ENCODE peak calls at places on chromosomes 16 and 17, in five cellular contexts. X is cardiac muscle cell, M is mucosa of descending colon, G is IMR-90, Y is neural progenitor cell. T is an unnamed sample.

GRCh38 chr17:74923538-74924249 is 379 bp upstream of the OTOP2 start:
- DNase-seq in X (peak; percentile 53), M (peak; percentile 73), G (peak; percentile 27), Y (peak; percentile 76), T (peak; percentile 8)

GRCh38 chr16:46650224-46650623 is 29.0 kb upstream of the SHCBP1 start:
- DNase-seq in X (peak; percentile 52), M (no peak), G (peak; percentile 80), Y (no peak), T (peak; percentile 43)

GRCh38 chr16:89890886-89891657 is 17.7 kb downstream of the TCF25 start:
- DNase-seq in X (peak; percentile 71), M (no peak), G (no peak), Y (no peak), T (no peak)

GRCh38 chr16:11792404-11793260 is 4.4 kb downstream of the ZC3H7A start:
- DNase-seq in X (no peak), M (no peak), G (no peak), Y (no peak), T (no peak)

GRCh38 chr17:34499576-34499975 is 79.8 kb upstream of the TMEM132E start:
- DNase-seq in X (peak; percentile 29), M (no peak), G (peak; percentile 27), Y (peak; percentile 86), T (peak; percentile 7)

GRCh38 chr17:71828182-71828596 is 292.6 kb upstream of the SOX9 start:
- DNase-seq in X (peak; percentile 17), M (no peak), G (peak; percentile 2), Y (peak; percentile 96), T (peak; percentile 93)

GRCh38 chr16:56221995-56222394 is 30.7 kb downstream of the GNAO1 start:
- DNase-seq in X (no peak), M (no peak), G (no peak), Y (no peak), T (no peak)

GRCh38 chr16:4700380-4700996 is 7.1 kb downstream of the NUDT16L1 start:
- DNase-seq in X (no peak), M (peak; percentile 40), G (no peak), Y (no peak), T (no peak)

GRCh38 chr17:62139141-62139540 is 74.1 kb upstream of the MED13 start:
- DNase-seq in X (no peak), M (no peak), G (no peak), Y (no peak), T (no peak)

GRCh38 chr17:40419559-40420331 is 2.0 kb upstream of the TOP2A start:
- DNase-seq in X (no peak), M (no peak), G (no peak), Y (peak; percentile 34), T (no peak)

GRCh38 chr17:14396542-14396941 is 95.7 kb downstream of the HS3ST3B1 start:
- DNase-seq in X (peak; percentile 28), M (no peak), G (peak; percentile 34), Y (peak; percentile 43), T (peak; percentile 0)

GRCh38 chr17:64007838-64008282 is 9.7 kb downstream of the PRR29 start:
- DNase-seq in X (no peak), M (no peak), G (no peak), Y (no peak), T (no peak)

GRCh38 chr17:50013079-50013478 is 18.1 kb upstream of the DLX3 start:
- DNase-seq in X (no peak), M (no peak), G (no peak), Y (no peak), T (no peak)

GRCh38 chr17:76772842-76773521 is 35.1 kb downstream of the MFSD11 start:
- DNase-seq in X (peak; percentile 68), M (no peak), G (peak; percentile 70), Y (peak; percentile 65), T (peak; percentile 72)

GRCh38 chr17:57519199-57519598 is 225.9 kb downstream of the CCDC182 start:
- DNase-seq in X (no peak), M (no peak), G (peak; percentile 58), Y (no peak), T (peak; percentile 47)

GRCh38 chr16:67201411-67202345 is 2.7 kb downstream of the ELMO3 start:
- DNase-seq in X (no peak), M (no peak), G (no peak), Y (no peak), T (no peak)

GRCh38 chr16:31130899-31131298 is 4.6 kb downstream of the PRSS8 start:
- DNase-seq in X (no peak), M (peak; percentile 92), G (no peak), Y (no peak), T (no peak)

GRCh38 chr16:60748366-60748765 is 1287.9 kb downstream of the CDH8 start:
- DNase-seq in X (no peak), M (no peak), G (no peak), Y (no peak), T (no peak)

GRCh38 chr16:30850246-30850645 is 43.6 kb downstream of the BCL7C start:
- DNase-seq in X (no peak), M (no peak), G (no peak), Y (no peak), T (no peak)

GRCh38 chr16:9484436-9484835 is 393.0 kb downstream of the HAPSTR1 start:
- DNase-seq in X (no peak), M (no peak), G (no peak), Y (no peak), T (no peak)

GRCh38 chr16:4895366-4895765 is 41.6 kb downstream of the PPL start:
- DNase-seq in X (no peak), M (no peak), G (no peak), Y (no peak), T (no peak)

GRCh38 chr17:62595484-62595883 is 32.0 kb upstream of the MRC2 start:
- DNase-seq in X (no peak), M (no peak), G (no peak), Y (no peak), T (no peak)

GRCh38 chr16:8905168-8905762 is 23.1 kb downstream of the LITAFD start:
- DNase-seq in X (peak; percentile 59), M (no peak), G (peak; percentile 45), Y (peak; percentile 50), T (peak; percentile 36)

GRCh38 chr16:88991813-88992350 is 14.9 kb upstream of the CBFA2T3 start:
- DNase-seq in X (no peak), M (no peak), G (no peak), Y (no peak), T (no peak)

GRCh38 chr17:81609541-81610353 is 27.2 kb downstream of the NPLOC4 start:
- DNase-seq in X (peak; percentile 8), M (no peak), G (no peak), Y (no peak), T (no peak)
- TF ChIP-seq CTCF in X (no peak), M (no peak), G (no peak), Y (no peak), T (no peak)

DNA sequence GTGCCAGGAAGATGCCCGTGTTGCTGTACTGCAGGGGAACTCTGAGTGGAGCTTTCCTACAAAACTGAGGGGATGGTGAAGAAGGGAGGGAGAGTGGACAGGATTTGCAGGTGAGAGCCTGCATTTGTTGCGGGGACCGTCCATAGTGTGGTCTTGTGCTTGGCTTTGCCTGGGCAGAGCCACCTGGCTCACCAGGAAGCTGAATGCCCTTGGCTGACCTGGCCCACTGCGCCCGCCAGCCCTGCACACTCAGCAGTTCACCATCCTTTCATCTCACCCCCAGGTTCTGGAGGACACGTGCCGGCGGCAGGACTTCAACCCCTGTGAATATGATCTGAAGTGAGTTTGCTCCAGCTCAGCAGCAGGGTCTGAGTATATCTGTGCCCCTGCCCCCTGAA is 1.5 kb downstream of the ASPSCR1 start:
- DNase-seq in X (no peak), M (no peak), G (no peak), Y (no peak), T (no peak)
- H3K4me3 ChIP-seq in X (no peak overlapping the region), M (no peak overlapping the region), G (no peak overlapping the region), Y (no peak overlapping the region), T (no peak overlapping the region)

GRCh38 chr17:55641559-55642160 is 81.0 kb downstream of the TMEM100 start:
- DNase-seq in X (peak; percentile 85), M (no peak), G (peak; percentile 63), Y (peak; percentile 43), T (peak; percentile 42)
- TF ChIP-seq CTCF in X (peak; percentile 84), M (peak; percentile 21), G (peak; percentile 54), Y (peak; percentile 42), T (peak; percentile 57)

GRCh38 chr16:3022208-3022696 is 1.5 kb downstream of the HCFC1R1 start:
- DNase-seq in X (peak; percentile 97), M (peak; percentile 91), G (peak; percentile 95), Y (peak; percentile 81), T (peak; percentile 97)

GRCh38 chr16:3023669-3024478 is at the start of the genes HCFC1R1 and THOC6:
- DNase-seq in X (peak; percentile 99), M (peak; percentile 99), G (peak; percentile 98), Y (peak; percentile 99), T (peak; percentile 99)

GRCh38 chr16:3021449-3022207 is 1.5 kb downstream of the TNFRSF12A start:
- DNase-seq in X (peak; percentile 89), M (peak; percentile 79), G (peak; percentile 94), Y (peak; percentile 96), T (peak; percentile 98)

GRCh38 chr16:3023415-3023668 is 400 bp downstream of the HCFC1R1 start:
- DNase-seq in X (peak; percentile 63), M (no peak), G (peak; percentile 66), Y (no peak), T (no peak)

DNA sequence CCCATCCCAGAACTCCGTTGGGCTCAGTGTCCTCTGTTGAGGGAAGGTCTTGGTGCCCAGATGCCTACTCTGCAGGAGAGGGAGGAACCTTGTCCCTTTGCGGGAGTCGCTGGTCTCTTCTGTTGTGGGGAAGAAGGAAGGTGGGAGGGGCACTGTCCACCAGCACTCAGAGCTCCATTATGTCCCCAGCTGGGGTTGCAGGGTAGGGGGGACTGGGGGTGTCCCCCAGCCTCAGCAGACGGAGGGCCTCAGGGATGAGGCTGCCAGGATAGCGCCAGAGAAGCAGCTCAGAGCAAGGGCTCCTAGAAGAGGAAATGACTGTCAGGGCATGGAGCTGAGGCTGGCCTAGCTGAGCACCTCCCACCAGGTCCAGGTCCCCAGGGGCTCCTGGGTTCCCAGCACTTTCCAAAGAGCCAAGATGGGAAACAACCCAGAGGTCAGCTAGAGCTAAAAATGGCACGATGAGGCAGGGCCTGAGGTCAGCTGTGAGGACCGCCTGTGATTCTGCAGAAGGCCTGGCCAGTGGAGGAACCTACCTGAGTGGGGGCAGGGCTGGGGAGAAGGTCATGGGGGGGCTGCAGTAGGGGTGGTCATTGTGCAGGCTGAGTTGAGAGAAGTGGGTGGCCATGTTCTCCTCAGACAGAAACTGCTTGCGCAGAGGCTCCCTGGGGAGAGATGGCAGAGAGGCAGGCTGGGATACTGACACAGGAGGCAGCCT is 886 bp downstream of the HCFC1R1 start:
- DNase-seq in X (peak; percentile 68), M (peak; percentile 69), G (peak; percentile 20), Y (no peak), T (peak; percentile 51)
- H3K4me3 ChIP-seq in X (peak overlapping the region; percentile 74), M (no peak overlapping the region), G (peak overlapping the region; percentile 57), Y (peak overlapping the region; percentile 75), T (peak overlapping the region; percentile 80)